ENCODE peak calls at places on chromosomes 3 and 15, in four cellular contexts. A is fibroblast of the conjunctiva, V is HT-29, G is small intestine. L is an unnamed sample.

GRCh38 chr3:133393204-133393603 is 6.7 kb upstream of the BFSP2 start:
- DNase-seq in G (no peak), A (no peak), V (no peak), L (no peak)

GRCh38 chr3:39096775-39097174 is 10.7 kb downstream of the GORASP1 start:
- DNase-seq in V (no peak), A (no peak), G (no peak), L (peak)

GRCh38 chr3:115348951-115349745 is 202.1 kb upstream of the ZBTB20 start:
- DNase-seq in A (no peak), V (no peak), G (no peak), L (no peak)

GRCh38 chr3:192639987-192640386 is 87.4 kb downstream of the FGF12 start:
- DNase-seq in G (no peak), V (no peak), A (no peak), L (no peak)

GRCh38 chr15:31340047-31340446 is 13.4 kb downstream of the KLF13 start:
- DNase-seq in A (no peak), G (no peak), V (no peak), L (no peak)

GRCh38 chr15:78177447-78177873 is 28.3 kb downstream of the IDH3A start:
- DNase-seq in V (peak), A (no peak), G (peak), L (peak)

GRCh38 chr3:85037203-85037602 is 78.4 kb downstream of the CADM2 start:
- DNase-seq in A (no peak), V (no peak), G (no peak), L (no peak)

GRCh38 chr15:65610871-65611718 is at the start of gene INTS14:
- DNase-seq in G (peak), A (peak), V (peak), L (peak)

GRCh38 chr15:95864467-95864886 is 466.0 kb upstream of the NR2F2 start:
- DNase-seq in G (peak), V (no peak), A (no peak), L (no peak)

GRCh38 chr15:77818484-77819270 is 186.0 kb upstream of the LINGO1 start:
- DNase-seq in A (no peak), V (no peak), G (no peak), L (no peak)

GRCh38 chr3:71080517-71081083 is 502.9 kb downstream of the FOXP1 start:
- DNase-seq in G (no peak), V (no peak), A (no peak), L (no peak)

GRCh38 chr3:128488636-128488994 is 4.4 kb downstream of the GATA2 start:
- DNase-seq in V (peak), G (no peak), A (no peak), L (peak)

GRCh38 chr3:43855674-43856299 is 165.0 kb downstream of the ABHD5 start:
- DNase-seq in V (peak), G (peak), A (peak), L (peak)

GRCh38 chr3:73485877-73486311 is 138.8 kb downstream of the PDZRN3 start:
- DNase-seq in A (no peak), V (no peak), G (no peak), L (no peak)

L was measured in SW480.